ENCODE peak calls at places on chromosome 20, in six cellular contexts. M, U, H, J, N and S are unnamed samples.
A peak's percentile ranks its signal among the peaks of the same experiment; 100 is the strongest.

GRCh38 chr20:58446938-58447265 is 57.9 kb downstream of the VAPB start:
- DNase-seq in M (no peak), U (no peak), H (no peak), J (no peak), N (no peak), S (no peak)

GRCh38 chr20:33773412-33774089 is 37.6 kb upstream of the CHMP4B start:
- DNase-seq in M (no peak), U (no peak), H (no peak), J (peak; percentile 90), N (no peak), S (no peak)

GRCh38 chr20:37991506-37992302 is 41.6 kb downstream of the TTI1 start:
- DNase-seq in M (no peak), U (no peak), H (no peak), J (peak; percentile 12), N (no peak), S (no peak)

GRCh38 chr20:58702859-58703648 is 10.5 kb downstream of the NPEPL1 start:
- DNase-seq in M (peak; percentile 13), U (no peak), H (no peak), J (no peak), N (no peak), S (no peak)

GRCh38 chr20:64271636-64272035 is 16.1 kb downstream of the PCMTD2 start:
- DNase-seq in M (no peak), U (no peak), H (no peak), J (no peak), N (no peak), S (no peak)

GRCh38 chr20:21029356-21029755 is 76.8 kb downstream of the LINC00237 start:
- DNase-seq in M (no peak), U (no peak), H (no peak), J (no peak), N (no peak), S (no peak)

GRCh38 chr20:23995905-23996666 is 7.5 kb upstream of the GGTLC1 start:
- DNase-seq in M (no peak), U (peak; percentile 43), H (no peak), J (peak; percentile 54), N (no peak), S (no peak)

GRCh38 chr20:37397076-37397953 is 51.4 kb downstream of the SRC start:
- DNase-seq in M (peak; percentile 46), U (no peak), H (no peak), J (no peak), N (peak; percentile 24), S (no peak)

GRCh38 chr20:34222208-34222607 is 19.0 kb upstream of the ASIP start:
- DNase-seq in M (no peak), U (no peak), H (no peak), J (peak; percentile 29), N (peak; percentile 95), S (no peak)

GRCh38 chr20:35907017-35907685 is 47.2 kb downstream of the SCAND1 start:
- DNase-seq in M (no peak), U (no peak), H (peak; percentile 54), J (no peak), N (no peak), S (no peak)

GRCh38 chr20:31681769-31682168 is 40.9 kb downstream of the BCL2L1 start:
- DNase-seq in M (no peak), U (no peak), H (no peak), J (no peak), N (no peak), S (no peak)

GRCh38 chr20:63846128-63846771 is 15.0 kb upstream of the ABHD16B start:
- DNase-seq in M (peak; percentile 70), U (no peak), H (no peak), J (no peak), N (peak; percentile 16), S (no peak)

GRCh38 chr20:8144282-8145245 is 12.5 kb downstream of the PLCB1 start:
- DNase-seq in M (no peak), U (peak; percentile 5), H (no peak), J (peak; percentile 9), N (peak; percentile 68), S (no peak)

GRCh38 chr20:57939499-57939898 is 229.7 kb upstream of the PMEPA1 start:
- DNase-seq in M (no peak), U (no peak), H (no peak), J (no peak), N (no peak), S (no peak)

GRCh38 chr20:51500936-51501335 is 41.6 kb downstream of the NFATC2 start:
- DNase-seq in M (no peak), U (no peak), H (no peak), J (no peak), N (no peak), S (no peak)

GRCh38 chr20:58712116-58712822 is 19.7 kb downstream of the NPEPL1 start:
- DNase-seq in M (no peak), U (no peak), H (no peak), J (no peak), N (no peak), S (no peak)

GRCh38 chr20:64077094-64077493 is 2.2 kb downstream of the RGS19 start:
- DNase-seq in M (no peak), U (no peak), H (no peak), J (peak; percentile 76), N (no peak), S (no peak)

GRCh38 chr20:47699804-47700203 is 85.5 kb downstream of the SULF2 start:
- DNase-seq in M (no peak), U (no peak), H (peak; percentile 6), J (no peak), N (no peak), S (no peak)

GRCh38 chr20:3103369-3104032 is 19.0 kb upstream of the AVP start:
- DNase-seq in M (no peak), U (no peak), H (no peak), J (no peak), N (no peak), S (no peak)

GRCh38 chr20:32057785-32058184 is 5.7 kb downstream of the HCK start:
- DNase-seq in M (no peak), U (no peak), H (no peak), J (no peak), N (no peak), S (no peak)

GRCh38 chr20:31835977-31836852 is 9.2 kb downstream of the FOXS1 start:
- DNase-seq in M (no peak), U (no peak), H (peak; percentile 94), J (peak; percentile 76), N (peak; percentile 86), S (no peak)

DNA sequence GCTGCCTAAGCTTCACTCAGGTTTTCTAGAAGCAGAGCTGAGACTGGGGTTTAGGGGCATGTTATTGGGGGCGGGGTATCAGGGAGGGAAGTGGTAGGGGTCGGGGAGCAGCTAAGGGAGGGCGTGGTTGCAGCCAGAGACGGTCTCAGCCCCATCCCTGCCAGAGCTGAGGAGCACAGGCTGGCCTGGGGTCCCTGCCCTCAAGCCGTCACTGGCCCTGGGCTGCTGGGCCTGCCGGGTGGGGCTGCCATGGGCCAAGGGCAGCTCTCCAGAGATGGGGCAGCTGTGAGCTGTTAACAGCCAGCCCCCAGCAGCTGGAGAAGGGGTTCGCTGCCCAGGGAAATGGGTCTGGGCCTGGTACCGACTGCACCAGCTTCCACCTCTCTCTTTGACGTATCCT is 253.6 kb downstream of the TAF4 start:
- DNase-seq in M (no peak), U (no peak), H (no peak), J (no peak), N (no peak), S (no peak)
- TF ChIP-seq CTCF in M (no peak), U (no peak), H (no peak), J (no peak), N (no peak), S (no peak)

GRCh38 chr20:56800088-56800487 is 171.0 kb downstream of the TFAP2C start:
- DNase-seq in M (no peak), U (no peak), H (no peak), J (no peak), N (no peak), S (no peak)
- TF ChIP-seq CTCF in M (no peak), U (no peak), H (no peak), J (no peak), N (no peak), S (no peak)

DNA sequence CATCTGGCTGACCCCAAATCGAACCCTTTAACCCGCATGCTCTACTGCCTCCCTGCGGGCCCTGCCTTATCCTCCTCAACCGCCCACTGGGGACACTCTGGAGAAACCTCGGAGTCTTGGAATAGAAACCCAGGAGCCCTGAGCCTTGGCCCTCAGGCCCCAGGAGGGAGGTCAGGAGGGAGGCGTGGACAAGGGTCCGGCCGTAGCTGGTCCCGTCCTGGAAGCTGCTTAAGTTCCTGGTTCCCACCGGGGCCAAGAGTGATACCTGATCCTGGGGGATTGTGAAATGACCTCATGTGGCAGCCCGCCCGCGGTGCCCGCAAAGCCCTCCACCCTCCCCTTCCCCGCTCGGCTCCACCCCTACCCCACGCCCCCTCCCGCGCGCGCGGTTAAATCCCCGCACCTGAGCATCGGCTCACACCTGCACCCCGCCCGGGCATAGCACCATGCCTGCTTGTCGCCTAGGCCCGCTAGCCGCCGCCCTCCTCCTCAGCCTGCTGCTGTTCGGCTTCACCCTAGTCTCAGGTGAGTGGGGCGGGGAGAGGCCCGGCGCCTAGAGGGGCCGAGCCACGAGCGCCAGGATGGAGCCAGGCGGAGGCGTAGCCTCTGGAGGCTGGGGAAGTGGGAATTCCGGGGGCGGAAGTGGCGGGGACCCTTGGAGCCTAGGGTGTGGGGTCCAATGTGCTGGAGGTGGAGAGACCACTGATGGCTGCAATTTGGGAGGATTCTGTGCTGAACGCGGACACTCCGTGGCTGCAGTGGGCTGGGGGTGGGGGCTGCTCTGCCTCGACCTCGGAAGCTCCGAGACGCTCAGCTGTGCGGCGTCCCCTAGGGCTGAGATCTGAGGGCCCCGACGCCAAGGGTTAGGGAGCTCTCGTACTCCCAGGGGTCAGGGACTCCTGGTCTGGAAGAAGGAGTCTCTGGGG is at the start of gene WFDC2:
- DNase-seq in M (peak; percentile 68), U (peak; percentile 20), H (no peak), J (no peak), N (no peak), S (peak; percentile 55)
- TF ChIP-seq CTCF in M (no peak), U (no peak), H (no peak), J (no peak), N (no peak), S (peak; percentile 39)

GRCh38 chr20:61251529-61252393 is at the start of gene CDH4:
- DNase-seq in M (peak; percentile 47), U (peak; percentile 20), H (no peak), J (no peak), N (no peak), S (peak; percentile 33)

GRCh38 chr20:61253640-61254511 is 1.8 kb downstream of the CDH4 start:
- DNase-seq in M (peak; percentile 21), U (peak; percentile 13), H (no peak), J (no peak), N (no peak), S (no peak)

GRCh38 chr20:61252601-61253263 is 671 bp downstream of the CDH4 start:
- DNase-seq in M (no peak), U (peak; percentile 25), H (no peak), J (no peak), N (no peak), S (no peak)

GRCh38 chr20:61254881-61255589 is 3.0 kb downstream of the CDH4 start:
- DNase-seq in M (no peak), U (no peak), H (no peak), J (no peak), N (peak; percentile 6), S (no peak)

GRCh38 chr20:61253264-61253639 is 1.2 kb downstream of the CDH4 start:
- DNase-seq in M (peak; percentile 47), U (peak; percentile 51), H (no peak), J (no peak), N (peak; percentile 41), S (peak; percentile 28)
- TF ChIP-seq CTCF in M (no peak), U (peak; percentile 15), H (no peak), J (no peak), N (peak; percentile 65), S (peak; percentile 56)